ENCODE peak calls at places on chromosomes 6 and 20, in eight cellular contexts. V is HEK293T, W is T-helper 17 cell, P is SK-MEL-5, B is iris pigment epithelial cell, F is AG08395, K is endothelial cell, O is coronary artery. J is an unnamed sample.

GRCh38 chr6:105319331-105319730 is 83.6 kb downstream of the PREP start:
- DNase-seq in V (no peak), W (no peak), P (peak), B (peak), F (peak), K (no peak), O (no peak), J (no peak)

GRCh38 chr6:6749791-6750434 is 161.4 kb downstream of the LY86 start:
- DNase-seq in V (no peak), W (no peak), P (no peak), B (peak), F (peak), K (no peak), O (no peak), J (no peak)

GRCh38 chr6:144617231-144618199 is 332.4 kb downstream of the UTRN start:
- DNase-seq in V (no peak), W (no peak), P (no peak), B (no peak), F (no peak), K (no peak), O (no peak), J (no peak)

GRCh38 chr20:9018346-9018745 is 50.5 kb upstream of the PLCB4 start:
- DNase-seq in V (no peak), W (no peak), P (no peak), B (no peak), F (no peak), K (no peak), O (no peak), J (no peak)

GRCh38 chr20:23878787-23879186 is 761 bp downstream of the CST5 start:
- DNase-seq in V (no peak), W (no peak), P (no peak), B (no peak), F (no peak), K (no peak), O (no peak), J (no peak)

GRCh38 chr6:26613717-26614683 is 17.2 kb downstream of the ABT1 start:
- DNase-seq in V (no peak), W (no peak), P (no peak), B (no peak), F (no peak), K (peak), O (no peak), J (no peak)

GRCh38 chr6:139584599-139584998 is 210.2 kb upstream of the CITED2 start:
- DNase-seq in V (no peak), W (no peak), P (no peak), B (no peak), F (no peak), K (no peak), O (no peak), J (no peak)

GRCh38 chr20:48156951-48157700 is 371.8 kb upstream of the SULF2 start:
- DNase-seq in V (no peak), W (no peak), P (no peak), B (no peak), F (no peak), K (no peak), O (no peak), J (no peak)

GRCh38 chr6:72579865-72580264 is 42.0 kb upstream of the KCNQ5 start:
- DNase-seq in V (no peak), W (no peak), P (no peak), B (peak), F (no peak), K (no peak), O (no peak), J (no peak)

GRCh38 chr6:128438311-128438916 is 82.0 kb downstream of the PTPRK start:
- DNase-seq in V (no peak), W (no peak), P (no peak), B (peak), F (no peak), K (no peak), O (no peak), J (no peak)

GRCh38 chr6:16855460-16855859 is 94.2 kb upstream of the ATXN1 start:
- DNase-seq in V (no peak), W (no peak), P (no peak), B (no peak), F (no peak), K (no peak), O (no peak), J (no peak)

GRCh38 chr6:7787137-7787575 is 61.3 kb downstream of the BMP6 start:
- DNase-seq in V (no peak), W (no peak), P (no peak), B (peak), F (peak), K (no peak), O (no peak), J (no peak)

GRCh38 chr6:129117355-129117754 is 234.4 kb downstream of the LAMA2 start:
- DNase-seq in V (no peak), W (no peak), P (no peak), B (no peak), F (no peak), K (no peak), O (no peak), J (no peak)

GRCh38 chr6:155455766-155456165 is at the start of gene NOX3:
- DNase-seq in V (no peak), W (no peak), P (peak), B (no peak), F (no peak), K (no peak), O (no peak), J (no peak)

GRCh38 chr6:13769034-13769654 is 45.2 kb downstream of the MCUR1 start:
- DNase-seq in V (no peak), W (no peak), P (no peak), B (no peak), F (no peak), K (no peak), O (no peak), J (no peak)

GRCh38 chr6:43883698-43884659 is 114.0 kb downstream of the VEGFA start:
- DNase-seq in V (no peak), W (no peak), P (no peak), B (no peak), F (no peak), K (no peak), O (no peak), J (no peak)

GRCh38 chr20:5220334-5221077 is 93.7 kb downstream of the CDS2 start:
- DNase-seq in V (no peak), W (no peak), P (peak), B (no peak), F (no peak), K (no peak), O (no peak), J (no peak)

GRCh38 chr6:95693108-95693507 is 115.8 kb downstream of the MANEA start:
- DNase-seq in V (no peak), W (no peak), P (peak), B (no peak), F (no peak), K (peak), O (no peak), J (no peak)

GRCh38 chr6:10659697-10660348 is 34.6 kb downstream of the C6orf52 start:
- DNase-seq in V (no peak), W (no peak), P (no peak), B (no peak), F (no peak), K (peak), O (no peak), J (no peak)